ENCODE peak calls at places on chromosomes 4 and X, in nine cellular contexts. One of them, this sample, is unnamed.

GRCh38 chr4:150771374-150771773 is 189.4 kb downstream of the MAB21L2 start:
- DNase-seq in T-helper 1 cell: no peak
- DNase-seq in DMS 273 treated with DMSO at 0.1 percent for 48 hours: no peak
- DNase-seq in mesenchymal stem cell: no peak
- DNase-seq in HFF-Myc: no peak
- DNase-seq in EL: no peak
- DNase-seq in HTR-8/SVneo: no peak
- DNase-seq in kidney tubule cell: no peak
- DNase-seq in stimulated activated CD8-positive, alpha-beta memory T cell treated with anti-CD3 and anti-CD28 coated beads, Interleukin-7, amount 100 ng/mL, for 1 hour: no peak
- DNase-seq in this sample: peak

GRCh38 chr4:170009291-170009690 is 16.9 kb downstream of the MFAP3L start:
- DNase-seq in EL: no peak
- DNase-seq in mesenchymal stem cell: no peak
- DNase-seq in stimulated activated CD8-positive, alpha-beta memory T cell treated with anti-CD3 and anti-CD28 coated beads, Interleukin-7, amount 100 ng/mL, for 1 hour: no peak
- DNase-seq in T-helper 1 cell: no peak
- DNase-seq in DMS 273 treated with DMSO at 0.1 percent for 48 hours: no peak
- DNase-seq in HTR-8/SVneo: no peak
- DNase-seq in kidney tubule cell: no peak
- DNase-seq in HFF-Myc: no peak
- DNase-seq in this sample: no peak

GRCh38 chr4:48346594-48346993 is 5.3 kb downstream of the SLAIN2 start:
- DNase-seq in EL: peak
- DNase-seq in stimulated activated CD8-positive, alpha-beta memory T cell treated with anti-CD3 and anti-CD28 coated beads, Interleukin-7, amount 100 ng/mL, for 1 hour: no peak
- DNase-seq in HTR-8/SVneo: no peak
- DNase-seq in DMS 273 treated with DMSO at 0.1 percent for 48 hours: no peak
- DNase-seq in T-helper 1 cell: no peak
- DNase-seq in HFF-Myc: no peak
- DNase-seq in mesenchymal stem cell: peak
- DNase-seq in kidney tubule cell: peak
- DNase-seq in this sample: no peak

GRCh38 chr4:73573794-73574528 is 46.3 kb downstream of the RASSF6 start:
- DNase-seq in kidney tubule cell: peak
- DNase-seq in EL: peak
- DNase-seq in HFF-Myc: peak
- DNase-seq in stimulated activated CD8-positive, alpha-beta memory T cell treated with anti-CD3 and anti-CD28 coated beads, Interleukin-7, amount 100 ng/mL, for 1 hour: no peak
- DNase-seq in mesenchymal stem cell: peak
- DNase-seq in T-helper 1 cell: no peak
- DNase-seq in DMS 273 treated with DMSO at 0.1 percent for 48 hours: no peak
- DNase-seq in HTR-8/SVneo: peak
- DNase-seq in this sample: peak

GRCh38 chrX:115333446-115333845 is 43.9 kb downstream of the LUZP4 start:
- DNase-seq in stimulated activated CD8-positive, alpha-beta memory T cell treated with anti-CD3 and anti-CD28 coated beads, Interleukin-7, amount 100 ng/mL, for 1 hour: no peak
- DNase-seq in HTR-8/SVneo: no peak
- DNase-seq in HFF-Myc: no peak
- DNase-seq in DMS 273 treated with DMSO at 0.1 percent for 48 hours: no peak
- DNase-seq in mesenchymal stem cell: peak
- DNase-seq in kidney tubule cell: no peak
- DNase-seq in EL: no peak
- DNase-seq in T-helper 1 cell: no peak
- DNase-seq in this sample: no peak

GRCh38 chrX:123311486-123311885 is 127.4 kb downstream of the GRIA3 start:
- DNase-seq in DMS 273 treated with DMSO at 0.1 percent for 48 hours: no peak
- DNase-seq in T-helper 1 cell: no peak
- DNase-seq in stimulated activated CD8-positive, alpha-beta memory T cell treated with anti-CD3 and anti-CD28 coated beads, Interleukin-7, amount 100 ng/mL, for 1 hour: no peak
- DNase-seq in mesenchymal stem cell: no peak
- DNase-seq in HFF-Myc: no peak
- DNase-seq in HTR-8/SVneo: no peak
- DNase-seq in EL: no peak
- DNase-seq in kidney tubule cell: peak
- DNase-seq in this sample: no peak

GRCh38 chrX:135389717-135390116 is 32.0 kb upstream of the SMIM10L2A start:
- DNase-seq in stimulated activated CD8-positive, alpha-beta memory T cell treated with anti-CD3 and anti-CD28 coated beads, Interleukin-7, amount 100 ng/mL, for 1 hour: no peak
- DNase-seq in HFF-Myc: no peak
- DNase-seq in HTR-8/SVneo: no peak
- DNase-seq in T-helper 1 cell: no peak
- DNase-seq in kidney tubule cell: peak
- DNase-seq in mesenchymal stem cell: no peak
- DNase-seq in DMS 273 treated with DMSO at 0.1 percent for 48 hours: no peak
- DNase-seq in EL: no peak
- DNase-seq in this sample: no peak

GRCh38 chr4:155582971-155583437 is 83.6 kb upstream of the GUCY1A1 start:
- DNase-seq in mesenchymal stem cell: peak
- DNase-seq in HTR-8/SVneo: no peak
- DNase-seq in EL: peak
- DNase-seq in HFF-Myc: peak
- DNase-seq in T-helper 1 cell: no peak
- DNase-seq in DMS 273 treated with DMSO at 0.1 percent for 48 hours: no peak
- DNase-seq in stimulated activated CD8-positive, alpha-beta memory T cell treated with anti-CD3 and anti-CD28 coated beads, Interleukin-7, amount 100 ng/mL, for 1 hour: no peak
- DNase-seq in kidney tubule cell: peak
- DNase-seq in this sample: no peak

GRCh38 chr4:110624904-110625494 is 2.1 kb upstream of the PITX2 start:
- DNase-seq in HFF-Myc: no peak
- DNase-seq in T-helper 1 cell: no peak
- DNase-seq in kidney tubule cell: no peak
- DNase-seq in stimulated activated CD8-positive, alpha-beta memory T cell treated with anti-CD3 and anti-CD28 coated beads, Interleukin-7, amount 100 ng/mL, for 1 hour: no peak
- DNase-seq in mesenchymal stem cell: no peak
- DNase-seq in DMS 273 treated with DMSO at 0.1 percent for 48 hours: no peak
- DNase-seq in EL: no peak
- DNase-seq in HTR-8/SVneo: no peak
- DNase-seq in this sample: no peak

GRCh38 chrX:66635360-66635759 is 3.5 kb downstream of the EDA2R start:
- DNase-seq in EL: peak
- DNase-seq in HFF-Myc: peak
- DNase-seq in T-helper 1 cell: no peak
- DNase-seq in DMS 273 treated with DMSO at 0.1 percent for 48 hours: no peak
- DNase-seq in kidney tubule cell: peak
- DNase-seq in HTR-8/SVneo: no peak
- DNase-seq in stimulated activated CD8-positive, alpha-beta memory T cell treated with anti-CD3 and anti-CD28 coated beads, Interleukin-7, amount 100 ng/mL, for 1 hour: no peak
- DNase-seq in mesenchymal stem cell: peak
- DNase-seq in this sample: no peak

GRCh38 chrX:123830309-123830708 is 29.5 kb upstream of the XIAP start:
- DNase-seq in HTR-8/SVneo: no peak
- DNase-seq in DMS 273 treated with DMSO at 0.1 percent for 48 hours: no peak
- DNase-seq in T-helper 1 cell: no peak
- DNase-seq in EL: peak
- DNase-seq in stimulated activated CD8-positive, alpha-beta memory T cell treated with anti-CD3 and anti-CD28 coated beads, Interleukin-7, amount 100 ng/mL, for 1 hour: no peak
- DNase-seq in HFF-Myc: no peak
- DNase-seq in mesenchymal stem cell: no peak
- DNase-seq in kidney tubule cell: peak
- DNase-seq in this sample: no peak

GRCh38 chr4:15040916-15041463 is 38.7 kb downstream of the CPEB2 start:
- DNase-seq in DMS 273 treated with DMSO at 0.1 percent for 48 hours: no peak
- DNase-seq in mesenchymal stem cell: peak
- DNase-seq in kidney tubule cell: no peak
- DNase-seq in HFF-Myc: no peak
- DNase-seq in T-helper 1 cell: no peak
- DNase-seq in HTR-8/SVneo: no peak
- DNase-seq in EL: no peak
- DNase-seq in stimulated activated CD8-positive, alpha-beta memory T cell treated with anti-CD3 and anti-CD28 coated beads, Interleukin-7, amount 100 ng/mL, for 1 hour: no peak
- DNase-seq in this sample: no peak

GRCh38 chr4:105547769-105548168 is 4.7 kb upstream of the ARHGEF38 start:
- DNase-seq in stimulated activated CD8-positive, alpha-beta memory T cell treated with anti-CD3 and anti-CD28 coated beads, Interleukin-7, amount 100 ng/mL, for 1 hour: no peak
- DNase-seq in EL: no peak
- DNase-seq in T-helper 1 cell: no peak
- DNase-seq in HFF-Myc: no peak
- DNase-seq in kidney tubule cell: no peak
- DNase-seq in DMS 273 treated with DMSO at 0.1 percent for 48 hours: no peak
- DNase-seq in mesenchymal stem cell: no peak
- DNase-seq in HTR-8/SVneo: no peak
- DNase-seq in this sample: no peak

GRCh38 chr4:148021706-148022105 is 289.8 kb downstream of the ARHGAP10 start:
- DNase-seq in stimulated activated CD8-positive, alpha-beta memory T cell treated with anti-CD3 and anti-CD28 coated beads, Interleukin-7, amount 100 ng/mL, for 1 hour: no peak
- DNase-seq in EL: no peak
- DNase-seq in HTR-8/SVneo: no peak
- DNase-seq in T-helper 1 cell: no peak
- DNase-seq in mesenchymal stem cell: no peak
- DNase-seq in kidney tubule cell: no peak
- DNase-seq in DMS 273 treated with DMSO at 0.1 percent for 48 hours: no peak
- DNase-seq in HFF-Myc: no peak
- DNase-seq in this sample: no peak

GRCh38 chr4:5782829-5783476 is 72.0 kb downstream of the EVC start:
- DNase-seq in HFF-Myc: no peak
- DNase-seq in HTR-8/SVneo: no peak
- DNase-seq in stimulated activated CD8-positive, alpha-beta memory T cell treated with anti-CD3 and anti-CD28 coated beads, Interleukin-7, amount 100 ng/mL, for 1 hour: no peak
- DNase-seq in kidney tubule cell: no peak
- DNase-seq in DMS 273 treated with DMSO at 0.1 percent for 48 hours: no peak
- DNase-seq in T-helper 1 cell: no peak
- DNase-seq in EL: no peak
- DNase-seq in mesenchymal stem cell: no peak
- DNase-seq in this sample: no peak

GRCh38 chr4:79852305-79852730 is 220.7 kb downstream of the ANTXR2 start:
- DNase-seq in HFF-Myc: peak
- DNase-seq in EL: peak
- DNase-seq in stimulated activated CD8-positive, alpha-beta memory T cell treated with anti-CD3 and anti-CD28 coated beads, Interleukin-7, amount 100 ng/mL, for 1 hour: no peak
- DNase-seq in DMS 273 treated with DMSO at 0.1 percent for 48 hours: no peak
- DNase-seq in HTR-8/SVneo: no peak
- DNase-seq in T-helper 1 cell: no peak
- DNase-seq in kidney tubule cell: no peak
- DNase-seq in mesenchymal stem cell: peak
- DNase-seq in this sample: peak

GRCh38 chrX:12567857-12568256 is 223.4 kb upstream of the PRPS2 start:
- DNase-seq in EL: no peak
- DNase-seq in HFF-Myc: no peak
- DNase-seq in kidney tubule cell: peak
- DNase-seq in T-helper 1 cell: no peak
- DNase-seq in HTR-8/SVneo: no peak
- DNase-seq in mesenchymal stem cell: no peak
- DNase-seq in DMS 273 treated with DMSO at 0.1 percent for 48 hours: no peak
- DNase-seq in stimulated activated CD8-positive, alpha-beta memory T cell treated with anti-CD3 and anti-CD28 coated beads, Interleukin-7, amount 100 ng/mL, for 1 hour: no peak
- DNase-seq in this sample: no peak

GRCh38 chr4:102139932-102140331 is 205.3 kb downstream of the SLC39A8 start:
- DNase-seq in DMS 273 treated with DMSO at 0.1 percent for 48 hours: no peak
- DNase-seq in stimulated activated CD8-positive, alpha-beta memory T cell treated with anti-CD3 and anti-CD28 coated beads, Interleukin-7, amount 100 ng/mL, for 1 hour: no peak
- DNase-seq in kidney tubule cell: peak
- DNase-seq in EL: no peak
- DNase-seq in mesenchymal stem cell: no peak
- DNase-seq in T-helper 1 cell: no peak
- DNase-seq in HTR-8/SVneo: no peak
- DNase-seq in HFF-Myc: no peak
- DNase-seq in this sample: no peak

GRCh38 chr4:121758896-121759568 is 5.9 kb downstream of the SMIM43 start:
- DNase-seq in kidney tubule cell: no peak
- DNase-seq in DMS 273 treated with DMSO at 0.1 percent for 48 hours: no peak
- DNase-seq in mesenchymal stem cell: peak
- DNase-seq in HTR-8/SVneo: no peak
- DNase-seq in EL: no peak
- DNase-seq in T-helper 1 cell: no peak
- DNase-seq in stimulated activated CD8-positive, alpha-beta memory T cell treated with anti-CD3 and anti-CD28 coated beads, Interleukin-7, amount 100 ng/mL, for 1 hour: no peak
- DNase-seq in HFF-Myc: no peak
- DNase-seq in this sample: no peak

GRCh38 chr4:62914758-62915157 is 1494.5 kb downstream of the TECRL start:
- DNase-seq in HTR-8/SVneo: no peak
- DNase-seq in EL: no peak
- DNase-seq in DMS 273 treated with DMSO at 0.1 percent for 48 hours: peak
- DNase-seq in stimulated activated CD8-positive, alpha-beta memory T cell treated with anti-CD3 and anti-CD28 coated beads, Interleukin-7, amount 100 ng/mL, for 1 hour: no peak
- DNase-seq in kidney tubule cell: no peak
- DNase-seq in HFF-Myc: no peak
- DNase-seq in mesenchymal stem cell: no peak
- DNase-seq in T-helper 1 cell: no peak
- DNase-seq in this sample: no peak

GRCh38 chr4:80963051-80963450 is 67.5 kb upstream of the BMP3 start:
- DNase-seq in DMS 273 treated with DMSO at 0.1 percent for 48 hours: no peak
- DNase-seq in mesenchymal stem cell: no peak
- DNase-seq in HTR-8/SVneo: no peak
- DNase-seq in kidney tubule cell: peak
- DNase-seq in EL: peak
- DNase-seq in stimulated activated CD8-positive, alpha-beta memory T cell treated with anti-CD3 and anti-CD28 coated beads, Interleukin-7, amount 100 ng/mL, for 1 hour: no peak
- DNase-seq in T-helper 1 cell: no peak
- DNase-seq in HFF-Myc: no peak
- DNase-seq in this sample: no peak

GRCh38 chr4:177562163-177562562 is 119.9 kb upstream of the AGA start:
- DNase-seq in mesenchymal stem cell: no peak
- DNase-seq in HTR-8/SVneo: no peak
- DNase-seq in kidney tubule cell: no peak
- DNase-seq in DMS 273 treated with DMSO at 0.1 percent for 48 hours: no peak
- DNase-seq in EL: no peak
- DNase-seq in HFF-Myc: no peak
- DNase-seq in stimulated activated CD8-positive, alpha-beta memory T cell treated with anti-CD3 and anti-CD28 coated beads, Interleukin-7, amount 100 ng/mL, for 1 hour: no peak
- DNase-seq in T-helper 1 cell: no peak
- DNase-seq in this sample: no peak

GRCh38 chrX:40152706-40153334 is 55.1 kb upstream of the BCOR start:
- DNase-seq in mesenchymal stem cell: peak
- DNase-seq in T-helper 1 cell: no peak
- DNase-seq in DMS 273 treated with DMSO at 0.1 percent for 48 hours: no peak
- DNase-seq in EL: peak
- DNase-seq in HTR-8/SVneo: no peak
- DNase-seq in HFF-Myc: no peak
- DNase-seq in kidney tubule cell: peak
- DNase-seq in stimulated activated CD8-positive, alpha-beta memory T cell treated with anti-CD3 and anti-CD28 coated beads, Interleukin-7, amount 100 ng/mL, for 1 hour: no peak
- DNase-seq in this sample: peak

GRCh38 chrX:99397879-99398278 is 1012.2 kb downstream of the PCDH19 start:
- DNase-seq in HFF-Myc: no peak
- DNase-seq in HTR-8/SVneo: no peak
- DNase-seq in mesenchymal stem cell: no peak
- DNase-seq in EL: no peak
- DNase-seq in stimulated activated CD8-positive, alpha-beta memory T cell treated with anti-CD3 and anti-CD28 coated beads, Interleukin-7, amount 100 ng/mL, for 1 hour: no peak
- DNase-seq in DMS 273 treated with DMSO at 0.1 percent for 48 hours: no peak
- DNase-seq in kidney tubule cell: no peak
- DNase-seq in T-helper 1 cell: no peak
- DNase-seq in this sample: no peak

GRCh38 chrX:47706575-47706974 is 47.6 kb upstream of the UXT start:
- DNase-seq in DMS 273 treated with DMSO at 0.1 percent for 48 hours: no peak
- DNase-seq in mesenchymal stem cell: no peak
- DNase-seq in HTR-8/SVneo: no peak
- DNase-seq in EL: peak
- DNase-seq in T-helper 1 cell: no peak
- DNase-seq in kidney tubule cell: no peak
- DNase-seq in HFF-Myc: no peak
- DNase-seq in stimulated activated CD8-positive, alpha-beta memory T cell treated with anti-CD3 and anti-CD28 coated beads, Interleukin-7, amount 100 ng/mL, for 1 hour: no peak
- DNase-seq in this sample: no peak

GRCh38 chrX:2875798-2876399 is 47.2 kb downstream of the GYG2 start:
- DNase-seq in DMS 273 treated with DMSO at 0.1 percent for 48 hours: no peak
- DNase-seq in kidney tubule cell: peak
- DNase-seq in mesenchymal stem cell: no peak
- DNase-seq in EL: no peak
- DNase-seq in T-helper 1 cell: no peak
- DNase-seq in stimulated activated CD8-positive, alpha-beta memory T cell treated with anti-CD3 and anti-CD28 coated beads, Interleukin-7, amount 100 ng/mL, for 1 hour: no peak
- DNase-seq in HTR-8/SVneo: peak
- DNase-seq in HFF-Myc: no peak
- DNase-seq in this sample: no peak

GRCh38 chr4:15742637-15743036 is 35.5 kb upstream of the CD38 start:
- DNase-seq in mesenchymal stem cell: no peak
- DNase-seq in DMS 273 treated with DMSO at 0.1 percent for 48 hours: no peak
- DNase-seq in EL: no peak
- DNase-seq in HFF-Myc: no peak
- DNase-seq in stimulated activated CD8-positive, alpha-beta memory T cell treated with anti-CD3 and anti-CD28 coated beads, Interleukin-7, amount 100 ng/mL, for 1 hour: no peak
- DNase-seq in kidney tubule cell: no peak
- DNase-seq in HTR-8/SVneo: no peak
- DNase-seq in T-helper 1 cell: no peak
- DNase-seq in this sample: no peak

GRCh38 chr4:104719539-104720230 is 225.0 kb upstream of the CXXC4 start:
- DNase-seq in stimulated activated CD8-positive, alpha-beta memory T cell treated with anti-CD3 and anti-CD28 coated beads, Interleukin-7, amount 100 ng/mL, for 1 hour: no peak
- DNase-seq in DMS 273 treated with DMSO at 0.1 percent for 48 hours: no peak
- DNase-seq in EL: no peak
- DNase-seq in T-helper 1 cell: no peak
- DNase-seq in HTR-8/SVneo: no peak
- DNase-seq in kidney tubule cell: no peak
- DNase-seq in mesenchymal stem cell: no peak
- DNase-seq in HFF-Myc: no peak
- DNase-seq in this sample: no peak

GRCh38 chrX:151386838-151387459 is 10.1 kb upstream of the VMA21 start:
- DNase-seq in HFF-Myc: no peak
- DNase-seq in mesenchymal stem cell: no peak
- DNase-seq in T-helper 1 cell: no peak
- DNase-seq in DMS 273 treated with DMSO at 0.1 percent for 48 hours: no peak
- DNase-seq in EL: no peak
- DNase-seq in HTR-8/SVneo: no peak
- DNase-seq in stimulated activated CD8-positive, alpha-beta memory T cell treated with anti-CD3 and anti-CD28 coated beads, Interleukin-7, amount 100 ng/mL, for 1 hour: no peak
- DNase-seq in kidney tubule cell: no peak
- DNase-seq in this sample: no peak

GRCh38 chrX:95884196-95884595 is 800.4 kb upstream of the DIAPH2 start:
- DNase-seq in kidney tubule cell: no peak
- DNase-seq in DMS 273 treated with DMSO at 0.1 percent for 48 hours: no peak
- DNase-seq in stimulated activated CD8-positive, alpha-beta memory T cell treated with anti-CD3 and anti-CD28 coated beads, Interleukin-7, amount 100 ng/mL, for 1 hour: no peak
- DNase-seq in HFF-Myc: no peak
- DNase-seq in HTR-8/SVneo: no peak
- DNase-seq in EL: no peak
- DNase-seq in T-helper 1 cell: no peak
- DNase-seq in mesenchymal stem cell: no peak
- DNase-seq in this sample: no peak

GRCh38 chr4:2045518-2045951 is 13.6 kb upstream of the NAT8L start:
- DNase-seq in HFF-Myc: no peak
- DNase-seq in EL: no peak
- DNase-seq in mesenchymal stem cell: no peak
- DNase-seq in HTR-8/SVneo: no peak
- DNase-seq in kidney tubule cell: peak
- DNase-seq in DMS 273 treated with DMSO at 0.1 percent for 48 hours: no peak
- DNase-seq in stimulated activated CD8-positive, alpha-beta memory T cell treated with anti-CD3 and anti-CD28 coated beads, Interleukin-7, amount 100 ng/mL, for 1 hour: no peak
- DNase-seq in T-helper 1 cell: no peak
- DNase-seq in this sample: no peak

This sample was measured in K562.